ENCODE peak calls at places on chromosomes 3 and 15, in seven cellular contexts. N, C, Y, A, Q, S and B are unnamed samples.

GRCh38 chr15:80424381-80424780 is 20.2 kb downstream of the ARNT2 start:
- DNase-seq in N (no peak), C (no peak), Y (no peak), A (peak; percentile 31), Q (no peak), S (no peak), B (no peak)

GRCh38 chr3:132561003-132561402 is 36.1 kb upstream of the ACKR4 start:
- DNase-seq in N (no peak), C (no peak), Y (peak; percentile 23), A (no peak), Q (no peak), S (no peak), B (no peak)

GRCh38 chr3:150081084-150081483 is 110.4 kb upstream of the PFN2 start:
- DNase-seq in N (no peak), C (no peak), Y (no peak), A (no peak), Q (no peak), S (no peak), B (no peak)

GRCh38 chr3:132222868-132223538 is 94.2 kb upstream of the ACP3 start:
- DNase-seq in N (no peak), C (no peak), Y (peak; percentile 69), A (no peak), Q (no peak), S (no peak), B (no peak)

GRCh38 chr15:57003418-57003817 is 85.0 kb downstream of the TCF12 start:
- DNase-seq in N (no peak), C (no peak), Y (no peak), A (no peak), Q (no peak), S (no peak), B (no peak)

GRCh38 chr3:119911748-119912147 is 129.8 kb downstream of the NR1I2 start:
- DNase-seq in N (no peak), C (no peak), Y (no peak), A (no peak), Q (no peak), S (no peak), B (no peak)

GRCh38 chr3:11587766-11588165 is 55.9 kb downstream of the VGLL4 start:
- DNase-seq in N (no peak), C (no peak), Y (no peak), A (no peak), Q (no peak), S (no peak), B (peak; percentile 76)

GRCh38 chr15:41492597-41493204 is 973 bp upstream of the ITPKA start:
- DNase-seq in N (no peak), C (no peak), Y (no peak), A (no peak), Q (no peak), S (no peak), B (no peak)

GRCh38 chr15:82132742-82133141 is 86.9 kb upstream of the MEX3B start:
- DNase-seq in N (no peak), C (no peak), Y (no peak), A (no peak), Q (no peak), S (no peak), B (no peak)

GRCh38 chr15:25234831-25235230 is 204.0 kb downstream of the UBE3A start:
- DNase-seq in N (no peak), C (no peak), Y (no peak), A (no peak), Q (no peak), S (no peak), B (no peak)

GRCh38 chr3:46705751-46706572 is 4.8 kb downstream of the TMIE start:
- DNase-seq in N (peak; percentile 17), C (no peak), Y (peak; percentile 64), A (peak; percentile 59), Q (no peak), S (no peak), B (no peak)